ENCODE peak calls at places on chromosomes 11 and 22, in six cellular contexts. One of them, this sample, is unnamed.

GRCh38 chr22:31286360-31287255 is 5.7 kb downstream of the PIK3IP1 start:
- DNase-seq in HCT116: no peak
- DNase-seq in GM12878: no peak
- DNase-seq in H1: no peak
- DNase-seq in NT2/D1: no peak
- DNase-seq in K562: no peak
- DNase-seq in this sample: no peak

GRCh38 chr11:103528596-103528995 is 419.4 kb downstream of the DYNC2H1 start:
- DNase-seq in K562: no peak
- DNase-seq in GM12878: no peak
- DNase-seq in HCT116: no peak
- DNase-seq in H1: no peak
- DNase-seq in NT2/D1: no peak
- DNase-seq in this sample: no peak

GRCh38 chr11:20835561-20835960 is 166.2 kb downstream of the NELL1 start:
- DNase-seq in NT2/D1: no peak
- DNase-seq in GM12878: no peak
- DNase-seq in HCT116: no peak
- DNase-seq in H1: no peak
- DNase-seq in K562: no peak
- DNase-seq in this sample: no peak

GRCh38 chr22:36344106-36344827 is 43.5 kb downstream of the MYH9 start:
- DNase-seq in H1: no peak
- DNase-seq in NT2/D1: no peak
- DNase-seq in GM12878: no peak
- DNase-seq in HCT116: no peak
- DNase-seq in K562: no peak
- DNase-seq in this sample: no peak

GRCh38 chr11:34756591-34756990 is 135.7 kb downstream of the EHF start:
- DNase-seq in HCT116: no peak
- DNase-seq in K562: no peak
- DNase-seq in GM12878: no peak
- DNase-seq in NT2/D1: no peak
- DNase-seq in H1: no peak
- DNase-seq in this sample: no peak

GRCh38 chr11:59615132-59615636 is 390 bp downstream of the OSBP start:
- DNase-seq in GM12878: no peak
- DNase-seq in HCT116: peak; percentile 24
- DNase-seq in K562: no peak
- DNase-seq in H1: peak; percentile 5
- DNase-seq in NT2/D1: no peak
- DNase-seq in this sample: peak; percentile 26

GRCh38 chr11:122883682-122883981 is 1.1 kb downstream of the JHY start:
- DNase-seq in K562: no peak
- DNase-seq in GM12878: no peak
- DNase-seq in HCT116: no peak
- DNase-seq in H1: no peak
- DNase-seq in NT2/D1: no peak
- DNase-seq in this sample: no peak

GRCh38 chr11:22774716-22775115 is 54.9 kb downstream of the SVIP start:
- DNase-seq in GM12878: no peak
- DNase-seq in HCT116: no peak
- DNase-seq in K562: no peak
- DNase-seq in NT2/D1: no peak
- DNase-seq in H1: no peak
- DNase-seq in this sample: no peak

GRCh38 chr22:27913162-27913741 is 5.8 kb downstream of the PITPNB start:
- DNase-seq in H1: no peak
- DNase-seq in K562: peak; percentile 12
- DNase-seq in GM12878: no peak
- DNase-seq in NT2/D1: no peak
- DNase-seq in HCT116: no peak
- DNase-seq in this sample: no peak

GRCh38 chr11:69511358-69512015 is 30.0 kb downstream of the LINC01488 start:
- DNase-seq in GM12878: no peak
- DNase-seq in NT2/D1: no peak
- DNase-seq in H1: no peak
- DNase-seq in HCT116: no peak
- DNase-seq in K562: no peak
- DNase-seq in this sample: no peak

GRCh38 chr11:8767466-8768142 is 85.0 kb downstream of the RPL27A start:
- DNase-seq in NT2/D1: no peak
- DNase-seq in HCT116: no peak
- DNase-seq in H1: no peak
- DNase-seq in GM12878: no peak
- DNase-seq in K562: no peak
- DNase-seq in this sample: no peak

GRCh38 chr11:19895776-19896175 is 183.1 kb downstream of the NAV2 start:
- DNase-seq in GM12878: no peak
- DNase-seq in H1: no peak
- DNase-seq in NT2/D1: no peak
- DNase-seq in HCT116: no peak
- DNase-seq in K562: no peak
- DNase-seq in this sample: no peak

GRCh38 chr11:67456068-67456705 is 1.0 kb downstream of the CABP4 start:
- DNase-seq in K562: peak; percentile 22
- DNase-seq in HCT116: no peak
- DNase-seq in GM12878: no peak
- DNase-seq in NT2/D1: no peak
- DNase-seq in H1: no peak
- DNase-seq in this sample: no peak

GRCh38 chr11:12640355-12640754 is 33.9 kb upstream of the TEAD1 start:
- DNase-seq in K562: no peak
- DNase-seq in GM12878: no peak
- DNase-seq in HCT116: no peak
- DNase-seq in H1: no peak
- DNase-seq in NT2/D1: no peak
- DNase-seq in this sample: no peak

GRCh38 chr22:36365020-36365411 is 22.8 kb downstream of the MYH9 start:
- DNase-seq in HCT116: peak; percentile 76
- DNase-seq in K562: peak; percentile 45
- DNase-seq in H1: no peak
- DNase-seq in GM12878: no peak
- DNase-seq in NT2/D1: no peak
- DNase-seq in this sample: no peak

GRCh38 chr11:24509114-24509513 is 12.3 kb downstream of the LUZP2 start:
- DNase-seq in H1: no peak
- DNase-seq in NT2/D1: no peak
- DNase-seq in K562: no peak
- DNase-seq in GM12878: no peak
- DNase-seq in HCT116: no peak
- DNase-seq in this sample: no peak

GRCh38 chr22:39800790-39801540 is 92.6 kb downstream of the ENTHD1 start:
- DNase-seq in K562: peak; percentile 29
- DNase-seq in HCT116: no peak
- DNase-seq in NT2/D1: no peak
- DNase-seq in GM12878: no peak
- DNase-seq in H1: no peak
- DNase-seq in this sample: no peak

GRCh38 chr11:120573756-120574354 is 62.3 kb downstream of the GRIK4 start:
- DNase-seq in NT2/D1: no peak
- DNase-seq in HCT116: no peak
- DNase-seq in K562: no peak
- DNase-seq in H1: no peak
- DNase-seq in GM12878: no peak
- DNase-seq in this sample: no peak

GRCh38 chr11:3161720-3162409 is 3.2 kb downstream of the OSBPL5 start:
- DNase-seq in K562: no peak
- DNase-seq in GM12878: no peak
- DNase-seq in H1: no peak
- DNase-seq in NT2/D1: no peak
- DNase-seq in HCT116: no peak
- DNase-seq in this sample: no peak

GRCh38 chr11:3159296-3160190 is 5.6 kb downstream of the OSBPL5 start:
- DNase-seq in K562: no peak
- DNase-seq in GM12878: no peak
- DNase-seq in NT2/D1: no peak
- DNase-seq in H1: no peak
- DNase-seq in HCT116: no peak
- DNase-seq in this sample: no peak

GRCh38 chr11:3162410-3163240 is 2.5 kb downstream of the OSBPL5 start:
- DNase-seq in K562: no peak
- DNase-seq in H1: no peak
- DNase-seq in GM12878: no peak
- DNase-seq in NT2/D1: no peak
- DNase-seq in HCT116: no peak
- DNase-seq in this sample: no peak

GRCh38 chr11:3160252-3161031 is 4.7 kb downstream of the OSBPL5 start:
- DNase-seq in HCT116: peak; percentile 46
- DNase-seq in NT2/D1: peak; percentile 85
- DNase-seq in H1: peak; percentile 87
- DNase-seq in GM12878: no peak
- DNase-seq in K562: no peak
- DNase-seq in this sample: no peak

DNA sequence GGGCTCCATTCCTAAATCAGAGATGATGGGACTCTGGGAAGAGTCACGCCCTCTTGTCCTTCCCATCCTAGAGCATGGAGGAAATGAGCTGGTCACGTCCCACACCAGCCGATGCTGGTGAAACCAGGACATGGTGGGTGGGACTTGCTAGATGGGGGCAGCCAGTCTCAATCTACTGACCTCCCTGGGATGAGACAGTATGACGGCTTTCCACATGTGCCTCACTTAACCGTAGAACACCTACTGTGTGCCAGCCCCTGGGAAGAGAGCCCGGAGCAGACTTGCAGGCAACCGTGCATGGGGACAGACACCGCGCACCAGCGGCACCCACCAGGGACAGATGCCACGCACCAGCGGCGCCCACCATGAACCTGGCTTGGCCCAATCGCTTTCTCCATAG is 3.8 kb downstream of the OSBPL5 start:
- DNase-seq in NT2/D1: no peak
- DNase-seq in GM12878: no peak
- DNase-seq in HCT116: no peak
- DNase-seq in H1: no peak
- DNase-seq in K562: no peak
- DNase-seq in this sample: no peak
- TF ChIP-seq ZNF274 in NT2/D1: no peak
- TF ChIP-seq ZNF274 in GM12878: no peak
- TF ChIP-seq ZNF274 in HCT116: no peak
- TF ChIP-seq ZNF274 in H1: no peak
- TF ChIP-seq ZNF274 in K562: no peak
- TF ChIP-seq ZNF274 in this sample: no peak

GRCh38 chr22:23248583-23248982 is 68.3 kb downstream of the BCR start:
- DNase-seq in NT2/D1: no peak
- DNase-seq in GM12878: no peak
- DNase-seq in H1: no peak
- DNase-seq in HCT116: no peak
- DNase-seq in K562: peak; percentile 61
- DNase-seq in this sample: peak; percentile 53

GRCh38 chr22:23244690-23245044 is 64.4 kb downstream of the BCR start:
- DNase-seq in NT2/D1: no peak
- DNase-seq in K562: peak; percentile 67
- DNase-seq in GM12878: no peak
- DNase-seq in H1: no peak
- DNase-seq in HCT116: no peak
- DNase-seq in this sample: no peak

GRCh38 chr22:23245799-23246136 is 65.5 kb downstream of the BCR start:
- DNase-seq in GM12878: no peak
- DNase-seq in NT2/D1: no peak
- DNase-seq in HCT116: no peak
- DNase-seq in K562: no peak
- DNase-seq in H1: no peak
- DNase-seq in this sample: no peak

GRCh38 chr22:23245045-23245798 is 64.9 kb downstream of the BCR start:
- DNase-seq in GM12878: no peak
- DNase-seq in NT2/D1: no peak
- DNase-seq in H1: no peak
- DNase-seq in K562: peak; percentile 63
- DNase-seq in HCT116: no peak
- DNase-seq in this sample: no peak

DNA sequence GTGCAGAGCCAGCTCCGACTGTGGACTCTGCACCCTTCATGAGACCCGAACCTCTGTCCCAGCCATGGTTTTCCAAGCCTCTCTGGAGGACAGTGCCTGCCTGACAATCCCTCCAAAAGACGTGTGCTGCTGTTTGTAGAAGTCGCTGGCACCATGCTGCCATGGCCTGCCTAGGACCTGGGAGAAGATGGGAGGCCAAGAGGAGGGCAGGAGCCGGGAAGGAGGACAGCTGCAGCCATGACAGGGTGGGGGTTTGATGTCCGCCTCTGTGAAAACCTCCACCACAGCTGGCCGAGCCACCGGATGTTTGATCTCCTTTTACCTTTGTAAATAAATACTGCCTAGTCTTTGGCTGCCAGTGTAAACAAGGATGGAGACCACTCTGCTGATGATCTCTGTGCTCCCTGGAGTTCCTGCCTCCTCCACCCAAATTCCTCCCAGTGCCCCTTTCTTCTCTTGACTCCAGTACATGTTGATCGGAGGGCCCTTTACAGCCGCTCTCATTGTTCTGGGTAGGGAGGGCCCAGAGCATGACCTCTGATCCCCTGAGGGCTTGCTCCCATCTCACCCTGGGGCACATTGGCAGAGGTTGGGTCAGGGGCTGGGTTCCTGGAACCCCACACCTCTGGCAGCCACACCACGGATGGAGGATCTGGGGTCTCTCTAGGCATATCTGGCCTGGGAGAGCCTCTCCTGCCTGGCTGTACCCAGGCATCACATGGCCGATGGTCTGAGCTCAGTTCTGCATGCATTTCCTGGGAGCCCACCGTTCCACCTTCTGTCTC is 66.9 kb downstream of the BCR start:
- DNase-seq in HCT116: no peak
- DNase-seq in GM12878: no peak
- DNase-seq in H1: no peak
- DNase-seq in NT2/D1: no peak
- DNase-seq in K562: no peak
- DNase-seq in this sample: peak; percentile 70
- TF ChIP-seq ZNF274 in HCT116: no peak
- TF ChIP-seq ZNF274 in GM12878: no peak
- TF ChIP-seq ZNF274 in H1: no peak
- TF ChIP-seq ZNF274 in NT2/D1: no peak
- TF ChIP-seq ZNF274 in K562: no peak
- TF ChIP-seq ZNF274 in this sample: no peak

GRCh38 chr11:2166091-2166851 is 5.3 kb upstream of the INS start:
- DNase-seq in HCT116: no peak
- DNase-seq in NT2/D1: no peak
- DNase-seq in GM12878: no peak
- DNase-seq in K562: peak; percentile 75
- DNase-seq in H1: no peak
- DNase-seq in this sample: no peak
- TF ChIP-seq ZNF274 in HCT116: no peak
- TF ChIP-seq ZNF274 in NT2/D1: no peak
- TF ChIP-seq ZNF274 in GM12878: no peak
- TF ChIP-seq ZNF274 in K562: no peak
- TF ChIP-seq ZNF274 in H1: no peak
- TF ChIP-seq ZNF274 in this sample: no peak

DNA sequence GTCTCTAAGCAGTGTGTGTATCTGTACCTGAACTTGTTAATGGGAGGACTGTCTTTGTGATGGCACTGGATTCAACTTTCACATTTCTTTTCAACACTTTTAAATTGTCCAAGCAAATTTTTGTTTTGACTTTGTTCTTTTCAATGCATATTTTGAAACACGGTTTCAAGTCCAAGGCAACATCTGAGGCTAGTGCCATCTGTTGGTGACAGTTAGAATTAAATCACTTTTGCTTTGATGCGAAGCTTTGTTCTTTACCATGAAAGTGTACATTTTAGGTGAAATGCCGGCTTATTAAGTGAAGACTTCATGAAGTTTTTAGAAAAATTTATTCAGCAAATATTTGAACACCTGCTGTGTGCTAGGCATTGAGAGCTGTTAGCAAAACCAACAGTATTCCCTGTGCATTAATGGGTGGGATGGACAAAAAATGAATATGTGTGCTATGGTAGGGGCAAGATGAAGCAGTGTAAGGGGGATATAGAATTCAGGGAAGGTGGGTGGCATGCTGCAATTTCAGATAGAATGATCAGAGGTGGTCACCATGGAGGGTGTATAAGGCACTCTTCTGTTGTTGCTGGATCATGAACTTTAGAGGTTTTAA is 70.2 kb downstream of the DDX10 start:
- DNase-seq in NT2/D1: no peak
- DNase-seq in K562: peak; percentile 29
- DNase-seq in H1: no peak
- DNase-seq in GM12878: no peak
- DNase-seq in HCT116: peak; percentile 8
- DNase-seq in this sample: peak; percentile 21
- TF ChIP-seq ZNF274 in NT2/D1: no peak
- TF ChIP-seq ZNF274 in K562: no peak
- TF ChIP-seq ZNF274 in H1: no peak
- TF ChIP-seq ZNF274 in GM12878: no peak
- TF ChIP-seq ZNF274 in HCT116: no peak
- TF ChIP-seq ZNF274 in this sample: no peak